ENCODE peak calls at places on chromosomes 1 and 21, in four cellular contexts. L, P, K and W are unnamed samples.

GRCh38 chr1:25732821-25733220 is 67.2 kb upstream of the SELENON start:
- DNase-seq in L (no peak), P (no peak), K (no peak), W (no peak)

GRCh38 chr1:59057211-59057694 is 239.6 kb upstream of the FGGY start:
- DNase-seq in L (peak), P (peak), K (no peak), W (peak)

GRCh38 chr1:47317841-47318240 is 3.9 kb upstream of the STIL start:
- DNase-seq in L (no peak), P (peak), K (no peak), W (peak)

GRCh38 chr1:112472142-112472541 is 36.6 kb upstream of the WNT2B start:
- DNase-seq in L (no peak), P (no peak), K (no peak), W (no peak)

GRCh38 chr1:52403566-52404115 is 582 bp downstream of the ORC1 start:
- DNase-seq in L (no peak), P (peak), K (peak), W (peak)

GRCh38 chr1:21652937-21653743 is 16.0 kb downstream of the RAP1GAP start:
- DNase-seq in L (no peak), P (no peak), K (no peak), W (no peak)

GRCh38 chr1:83064589-83065242 is 934.2 kb downstream of the TTLL7 start:
- DNase-seq in L (no peak), P (no peak), K (no peak), W (no peak)

GRCh38 chr1:33130297-33130696 is 49.3 kb downstream of the AZIN2 start:
- DNase-seq in L (no peak), P (peak), K (no peak), W (no peak)

GRCh38 chr1:112794654-112795239 is 79.6 kb upstream of the PPM1J start:
- DNase-seq in L (no peak), P (no peak), K (peak), W (no peak)

GRCh38 chr1:57167997-57168396 is 202.2 kb upstream of the C8B start:
- DNase-seq in L (no peak), P (no peak), K (no peak), W (no peak)

GRCh38 chr1:14945132-14946010 is 208.2 kb upstream of the TMEM51 start:
- DNase-seq in L (peak), P (peak), K (no peak), W (peak)

GRCh38 chr1:94927405-94928175 is 680 bp upstream of the CNN3 start:
- DNase-seq in L (peak), P (peak), K (peak), W (peak)

GRCh38 chr1:94926915-94927404 is at the start of gene CNN3:
- DNase-seq in L (peak), P (peak), K (peak), W (peak)

GRCh38 chr1:94929816-94930215 is 2.9 kb upstream of the CNN3 start:
- DNase-seq in L (no peak), P (no peak), K (no peak), W (no peak)

GRCh38 chr1:94929351-94929814 is 2.5 kb upstream of the CNN3 start:
- DNase-seq in L (no peak), P (no peak), K (no peak), W (no peak)

DNA sequence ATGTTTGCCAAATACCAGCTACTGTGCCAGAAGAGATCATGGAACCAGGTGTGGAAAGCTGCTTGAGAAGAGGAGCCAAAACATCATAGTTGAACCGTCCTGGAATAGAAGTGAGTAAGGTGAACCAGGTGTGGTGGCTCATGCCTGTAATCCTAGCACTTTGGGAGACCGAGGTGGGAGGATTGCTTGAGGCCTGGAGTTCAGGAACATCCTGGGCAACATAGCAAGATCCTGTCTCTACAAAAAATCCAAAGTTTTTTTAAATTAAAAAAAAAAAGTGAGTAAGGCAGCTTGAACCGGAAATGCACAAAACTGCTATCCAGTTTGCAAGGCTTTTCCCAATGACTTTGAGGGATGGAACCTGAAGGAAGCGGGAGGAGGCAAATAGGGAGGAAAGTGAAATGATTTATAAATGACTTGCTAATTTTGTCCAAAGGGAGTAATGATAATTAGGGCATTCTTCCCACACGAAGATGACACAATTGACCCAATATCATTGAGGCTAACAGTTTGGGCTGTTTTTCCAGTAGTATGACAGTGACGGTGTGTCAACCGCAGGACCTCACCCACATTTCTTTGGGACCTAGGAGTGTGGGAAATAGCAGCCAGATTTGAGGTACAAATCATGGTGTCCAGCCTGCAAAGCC is 1.5 kb upstream of the CNN3 start:
- DNase-seq in L (no peak), P (no peak), K (no peak), W (no peak)
- H3K4me3 ChIP-seq in L (peak), P (peak), K (peak), W (no peak)

DNA sequence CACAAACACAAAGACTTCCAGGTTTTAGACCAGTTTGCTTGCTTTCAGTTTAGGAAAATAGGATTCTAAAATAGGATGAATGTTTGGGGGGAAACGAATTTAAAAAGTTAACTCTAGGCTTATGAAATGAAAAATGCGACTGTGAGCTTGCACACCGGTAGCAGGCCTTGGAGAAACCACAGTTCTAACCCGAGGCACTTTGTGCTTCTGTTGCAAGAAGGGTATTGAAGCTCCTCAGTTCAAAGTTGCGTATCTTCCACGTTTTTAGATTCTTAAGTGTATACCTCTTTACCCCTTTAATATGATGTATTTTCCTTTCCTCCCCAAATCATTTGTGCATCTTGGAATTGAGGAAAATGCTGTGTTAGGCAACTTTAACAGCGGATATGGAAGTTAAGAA is 2.4 kb downstream of the MRPS6 start:
- DNase-seq in L (no peak), P (no peak), K (no peak), W (no peak)
- H3K4me3 ChIP-seq in L (peak), P (peak), K (peak), W (no peak)

DNA sequence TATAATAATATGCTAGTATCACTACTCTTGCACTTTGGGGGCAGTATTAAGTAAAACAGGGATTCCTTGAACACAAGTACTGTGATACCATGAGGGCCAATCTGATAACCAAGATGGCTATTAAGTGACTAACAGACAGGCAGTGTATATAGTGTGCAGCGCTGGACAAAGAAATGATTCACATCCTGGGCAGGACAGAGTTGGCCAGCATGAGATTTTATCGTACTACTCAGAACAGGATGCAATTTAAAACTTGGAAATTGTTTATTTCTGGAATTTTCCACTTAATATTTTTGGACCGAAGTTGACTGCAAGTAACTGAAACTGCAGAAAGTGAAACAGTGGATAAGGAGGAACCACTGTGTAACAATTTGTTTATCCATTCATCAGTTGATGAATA is 74.6 kb downstream of the DNTTIP2 start:
- DNase-seq in L (no peak), P (peak), K (no peak), W (peak)
- H3K4me3 ChIP-seq in L (no peak), P (peak), K (no peak), W (peak)

GRCh38 chr1:228414511-228415211 is 2.0 kb downstream of the TRIM17 start:
- DNase-seq in L (no peak), P (no peak), K (no peak), W (no peak)

GRCh38 chr1:228417061-228417460 is 400 bp upstream of the TRIM17 start:
- DNase-seq in L (no peak), P (no peak), K (no peak), W (no peak)

GRCh38 chr1:228415221-228415620 is 1.4 kb downstream of the TRIM17 start:
- DNase-seq in L (no peak), P (no peak), K (no peak), W (no peak)

GRCh38 chr1:228416217-228416971 is at the start of gene TRIM17:
- DNase-seq in L (peak), P (no peak), K (no peak), W (no peak)

DNA sequence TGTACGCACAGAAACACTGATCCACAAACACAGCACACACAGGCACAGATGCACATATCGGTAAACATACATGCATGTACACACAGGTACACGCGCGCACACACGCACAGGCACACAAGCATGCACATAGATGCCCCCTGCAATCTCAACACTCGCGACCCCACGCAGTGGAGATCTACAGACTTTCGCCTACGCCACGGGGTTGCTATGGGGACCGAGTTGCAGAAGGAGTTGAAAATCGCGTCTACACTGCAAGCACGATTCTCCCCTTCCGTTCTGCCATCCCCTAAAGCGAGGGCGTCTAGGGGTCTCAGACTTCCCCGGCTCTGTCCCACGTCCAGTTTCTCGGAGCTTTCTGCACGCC is 826 bp downstream of the TRIM17 start:
- DNase-seq in L (no peak), P (no peak), K (no peak), W (no peak)
- H3K4me3 ChIP-seq in L (peak), P (peak), K (no peak), W (peak)

DNA sequence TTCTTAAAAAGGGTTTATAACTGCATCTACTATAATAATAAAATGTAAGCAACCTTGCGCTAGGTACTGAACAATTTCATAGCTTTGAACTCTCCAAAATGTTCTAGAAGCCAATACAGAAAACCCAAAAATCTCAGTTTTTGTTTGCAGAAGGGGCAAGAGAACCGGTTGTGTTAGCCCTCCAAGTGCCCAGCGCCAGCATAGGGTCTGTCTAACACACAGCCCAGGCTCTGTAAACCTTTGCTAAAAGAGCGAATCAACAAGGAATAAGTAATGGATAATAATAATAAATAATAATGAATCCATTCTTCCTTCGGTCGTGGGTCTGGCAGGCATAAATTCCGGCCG is 333 bp upstream of the CHAF1B start:
- DNase-seq in L (no peak), P (no peak), K (no peak), W (no peak)
- H3K4me3 ChIP-seq in L (peak), P (peak), K (peak), W (peak)

DNA sequence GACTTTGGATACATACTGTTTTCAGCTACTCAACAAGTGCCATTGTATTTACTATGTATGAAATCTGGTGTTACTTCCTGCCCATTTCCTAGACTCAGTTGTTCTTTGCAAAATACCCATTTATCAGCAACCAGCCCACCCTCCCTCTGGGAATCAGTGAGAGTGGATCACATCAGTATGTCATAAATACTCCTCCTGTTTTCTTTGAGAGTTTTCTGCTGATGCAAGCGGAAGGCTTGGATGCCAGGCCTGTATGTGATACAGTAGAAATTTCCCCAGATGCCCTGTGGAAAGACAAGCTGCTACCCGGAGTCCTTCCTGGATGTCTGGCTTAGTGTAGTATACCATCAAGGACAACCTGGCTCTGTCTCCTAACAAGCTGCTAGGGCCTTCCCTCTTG is 2.4 kb upstream of the PTPRC start:
- DNase-seq in L (no peak), P (no peak), K (no peak), W (no peak)
- H3K4me3 ChIP-seq in L (no peak), P (no peak), K (no peak), W (no peak)